ENCODE peak calls at places on chromosomes 4 and X, in four cellular contexts. S is IMR-90, I is hepatocyte, Z is Caco-2. D is an unnamed sample.

GRCh38 chr4:88007304-88008132 is at the start of gene PKD2:
- DNase-seq in S (peak; percentile 65), Z (peak; percentile 80), I (peak; percentile 90), D (peak; percentile 83)

GRCh38 chrX:12974217-12974796 is 603 bp upstream of the TMSB4X start:
- DNase-seq in I (peak; percentile 85), S (peak; percentile 54), Z (no peak), D (no peak)

GRCh38 chr4:113434247-113434587 is 327.3 kb downstream of the CAMK2D start:
- DNase-seq in S (peak; percentile 39), Z (peak; percentile 17), I (no peak), D (no peak)

GRCh38 chr4:120616-121015 is 3.7 kb upstream of the ZNF718 start:
- DNase-seq in Z (no peak), S (no peak), I (peak; percentile 0), D (no peak)

GRCh38 chr4:141571368-141571767 is 65.0 kb upstream of the IL15 start:
- DNase-seq in Z (no peak), S (peak; percentile 60), I (no peak), D (no peak)

GRCh38 chrX:129984196-129984962 is 1.9 kb downstream of the BCORL1 start:
- DNase-seq in S (no peak), I (peak; percentile 53), Z (peak; percentile 70), D (no peak)

GRCh38 chr4:177951026-177951425 is 508.8 kb upstream of the AGA start:
- DNase-seq in S (no peak), Z (no peak), I (no peak), D (no peak)

GRCh38 chr4:156692016-156692415 is 279.6 kb downstream of the PDGFC start:
- DNase-seq in S (no peak), I (no peak), Z (peak; percentile 6), D (peak; percentile 3)

DNA sequence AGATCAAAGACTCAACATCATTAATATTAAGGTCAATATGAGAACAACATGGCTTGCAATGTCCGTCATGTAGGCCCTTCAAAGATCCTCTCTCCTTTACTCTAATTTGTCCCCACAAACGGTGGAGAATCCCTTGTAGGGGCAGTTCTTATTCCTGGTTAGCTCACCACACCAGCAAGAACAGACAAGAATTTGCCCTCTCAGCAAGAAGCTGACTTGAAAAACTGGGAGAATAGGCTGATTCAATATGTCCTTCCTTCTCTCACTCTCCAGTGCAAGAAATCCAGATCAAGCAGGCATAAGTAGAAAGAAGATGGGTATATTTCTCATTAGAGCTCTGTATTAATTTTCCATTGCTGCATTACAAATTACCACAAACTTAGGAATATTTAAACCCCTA is 704.2 kb upstream of the SLIT2 start:
- DNase-seq in I (no peak), S (no peak), Z (no peak), D (no peak)
- H3K9me3 ChIP-seq in I (no peaks in the 10 kb centered on the region), S (no peaks in the 10 kb centered on the region), Z (no peaks in the 10 kb centered on the region), D (no peaks in the 10 kb centered on the region)

GRCh38 chr4:86594559-86595425 is 677 bp downstream of the PTPN13 start:
- DNase-seq in Z (peak; percentile 39), S (peak; percentile 84), I (peak; percentile 77), D (peak; percentile 72)
- H3K4me3 ChIP-seq in Z (peak overlapping the region; percentile 51), S (peak overlapping the region; percentile 74), I (peak overlapping the region; percentile 92), D (peak overlapping the region; percentile 52)

GRCh38 chrX:82230013-82230412 is 1028.1 kb downstream of the SH3BGRL start:
- DNase-seq in S (no peak), Z (peak; percentile 2), I (no peak), D (no peak)
- TF ChIP-seq CTCF in S (no peak), Z (no peak), I (peak; percentile 13), D (no peak)

GRCh38 chrX:65993332-65993731 is 46.5 kb downstream of the VSIG4 start:
- DNase-seq in I (no peak), S (no peak), Z (no peak), D (no peak)
- H3K9me3 ChIP-seq in I (no peaks in the 10 kb centered on the region), S (no peaks in the 10 kb centered on the region), Z (no peaks in the 10 kb centered on the region), D (peaks cover 4% of the 10 kb centered on the region)

DNA sequence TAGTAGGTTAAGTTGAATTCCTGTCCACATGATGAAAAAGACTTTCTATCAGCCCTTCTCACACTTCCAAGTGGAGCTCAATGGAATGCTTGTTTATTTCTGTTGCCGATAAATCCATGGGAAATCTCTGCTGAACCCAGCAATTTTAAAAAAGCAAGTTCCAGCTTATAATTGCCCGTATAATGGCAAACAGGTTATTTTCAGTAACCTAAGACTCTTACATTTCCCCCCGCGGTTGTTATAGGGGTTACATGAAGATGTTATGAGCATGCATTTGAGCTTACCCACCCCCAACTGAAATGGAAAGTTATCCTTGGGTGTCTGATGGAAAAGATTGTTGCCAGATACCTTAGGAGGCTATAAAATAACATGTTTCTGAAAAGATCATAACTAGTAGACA is 136.2 kb downstream of the PALLD start:
- DNase-seq in I (no peak), S (no peak), Z (no peak), D (no peak)
- H3K4me3 ChIP-seq in I (peak overlapping the region; percentile 73), S (no peak overlapping the region), Z (no peak overlapping the region), D (peak overlapping the region; percentile 49)

GRCh38 chr4:159190646-159191045 is 87.8 kb downstream of the RAPGEF2 start:
- DNase-seq in I (no peak), Z (no peak), S (no peak), D (no peak)
- TF ChIP-seq CTCF in I (no peak), Z (no peak), S (no peak), D (no peak)

DNA sequence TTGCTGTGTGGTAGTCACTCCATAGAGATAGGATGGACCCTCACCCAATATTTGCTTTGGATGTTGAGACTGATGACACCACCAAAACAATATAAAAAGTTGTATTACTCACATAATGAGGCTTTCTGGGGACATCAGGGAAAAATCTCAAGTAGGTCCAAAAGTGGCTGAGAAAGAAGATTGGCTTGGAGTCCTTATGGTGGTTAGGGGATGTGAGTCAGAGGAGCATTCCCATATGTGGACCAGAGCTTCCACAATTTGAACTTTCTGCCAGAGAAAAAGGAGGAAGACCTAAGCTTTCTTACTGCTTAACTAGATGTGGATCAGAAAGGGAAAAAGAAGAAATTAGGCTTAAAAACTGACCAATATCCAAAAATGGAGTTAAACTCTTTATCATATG is 460.5 kb downstream of the SH3BGRL start:
- DNase-seq in S (no peak), I (no peak), Z (no peak), D (no peak)
- H3K9me3 ChIP-seq in S (peaks cover 3% of the 10 kb centered on the region), I (no peaks in the 10 kb centered on the region), Z (no peaks in the 10 kb centered on the region), D (no peaks in the 10 kb centered on the region)

DNA sequence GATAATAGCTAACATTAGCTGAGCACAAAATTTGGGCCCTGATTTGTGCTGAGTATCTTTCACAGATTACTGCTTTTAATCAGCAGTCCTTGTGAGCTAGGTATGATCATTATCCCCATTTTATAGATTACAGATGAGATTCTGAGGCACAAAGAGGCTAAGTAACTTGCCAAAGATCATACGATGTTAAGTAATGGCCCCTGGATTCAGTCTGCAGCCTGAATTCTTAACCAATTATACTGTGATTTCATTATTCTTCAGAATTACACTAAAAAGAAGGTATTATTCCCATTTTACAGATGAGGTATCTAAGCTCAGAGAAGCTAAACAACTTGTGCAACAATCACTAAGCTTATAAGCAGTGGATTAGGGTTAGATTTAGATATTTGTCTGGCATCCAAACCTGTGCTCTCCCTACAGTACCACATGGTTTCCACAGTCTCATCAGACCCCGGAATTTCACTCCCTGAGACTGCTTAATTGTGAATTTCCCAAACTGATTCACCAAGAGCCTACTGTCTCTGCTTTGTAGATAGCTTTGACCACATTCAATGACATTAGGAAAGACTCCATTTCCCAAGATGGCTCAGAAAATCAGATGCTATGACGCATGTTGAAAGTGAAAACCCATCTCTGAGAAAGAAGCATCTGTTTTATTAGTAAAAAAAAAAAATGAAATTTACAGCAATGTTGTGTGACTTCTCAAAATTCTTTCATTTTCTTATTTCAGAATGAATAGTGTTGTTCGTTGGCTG is 97.7 kb upstream of the MYOZ2 start:
- DNase-seq in I (no peak), S (no peak), Z (no peak), D (peak; percentile 54)
- H3K4me3 ChIP-seq in I (no peak overlapping the region), S (no peak overlapping the region), Z (no peak overlapping the region), D (no peak overlapping the region)

D was measured in cardiac muscle cell.